ENCODE peak calls at places on chromosomes 12 and 14, in seven cellular contexts. F is GM03348; E is stimulated activated CD4-positive, alpha-beta T cell treated with anti-CD3 and anti-CD28 coated beads, Interleukin-12 subunit alpha, Interleukin-12 subunit beta, amount 100 ng/mL, for 24 hours; R is GM23248; S is T-helper 2 cell; V is fibroblast of mammary gland; O is DMS53. X is an unnamed sample.

GRCh38 chr14:68564826-68565760 is 227.8 kb downstream of the ZFP36L1 start:
- DNase-seq in F (no peak), E (no peak), R (no peak), S (no peak), V (peak), O (no peak), X (no peak)

GRCh38 chr14:74407801-74408154 is 18.2 kb downstream of the SYNDIG1L start:
- DNase-seq in F (no peak), E (no peak), R (no peak), S (no peak), V (no peak), O (no peak), X (no peak)

GRCh38 chr12:84585996-84586395 is 326.6 kb downstream of the SLC6A15 start:
- DNase-seq in F (no peak), E (no peak), R (peak), S (no peak), V (peak), O (no peak), X (no peak)

GRCh38 chr12:57235012-57235727 is 5.7 kb downstream of the SHMT2 start:
- DNase-seq in F (no peak), E (no peak), R (no peak), S (no peak), V (no peak), O (peak), X (no peak)

GRCh38 chr14:71551291-71551955 is 380.8 kb upstream of the RGS6 start:
- DNase-seq in F (peak), E (no peak), R (peak), S (no peak), V (peak), O (peak), X (no peak)

GRCh38 chr12:47812797-47813490 is 6.8 kb downstream of the HDAC7 start:
- DNase-seq in F (peak), E (peak), R (peak), S (peak), V (peak), O (peak), X (no peak)

GRCh38 chr14:43411841-43412240 is 1095.2 kb downstream of the FSCB start:
- DNase-seq in F (no peak), E (no peak), R (no peak), S (no peak), V (no peak), O (no peak), X (no peak)

GRCh38 chr12:18580286-18580685 is 157.5 kb downstream of the PLCZ1 start:
- DNase-seq in F (peak), E (no peak), R (peak), S (no peak), V (peak), O (no peak), X (no peak)

GRCh38 chr14:68563256-68564131 is 229.4 kb downstream of the ZFP36L1 start:
- DNase-seq in F (no peak), E (no peak), R (no peak), S (no peak), V (peak), O (no peak), X (no peak)

GRCh38 chr12:13234045-13234641 is 37.6 kb downstream of the EMP1 start:
- DNase-seq in F (peak), E (peak), R (peak), S (no peak), V (peak), O (peak), X (peak)

X was measured in iPS DF 19.7.